ENCODE peak calls at places on chromosomes 3 and 15, in nine cellular contexts. One of them, this sample, is unnamed.
A peak's percentile ranks its signal among the peaks of the same experiment; 100 is the strongest.

GRCh38 chr15:43410572-43411214 is 39.8 kb downstream of the TUBGCP4 start:
- DNase-seq in PC-9: no peak
- DNase-seq in midbrain: no peak
- DNase-seq in HFFc6: peak; percentile 48
- DNase-seq in dermis microvascular lymphatic vessel endothelial cell: no peak
- DNase-seq in hippocampal formation: no peak
- DNase-seq in cardiac muscle cell: no peak
- DNase-seq in A673: no peak
- DNase-seq in stimulated activated CD8-positive, alpha-beta memory T cell treated with anti-CD3 and anti-CD28 coated beads, Interleukin-7, amount 100 ng/mL, for 24 hours: no peak
- DNase-seq in this sample: no peak

GRCh38 chr15:83504365-83504764 is 57.2 kb downstream of the SH3GL3 start:
- DNase-seq in A673: peak; percentile 23
- DNase-seq in midbrain: no peak
- DNase-seq in PC-9: no peak
- DNase-seq in stimulated activated CD8-positive, alpha-beta memory T cell treated with anti-CD3 and anti-CD28 coated beads, Interleukin-7, amount 100 ng/mL, for 24 hours: no peak
- DNase-seq in HFFc6: no peak
- DNase-seq in dermis microvascular lymphatic vessel endothelial cell: no peak
- DNase-seq in cardiac muscle cell: peak; percentile 37
- DNase-seq in hippocampal formation: no peak
- DNase-seq in this sample: no peak

GRCh38 chr3:36700537-36701248 is 63.7 kb downstream of the DCLK3 start:
- DNase-seq in HFFc6: peak; percentile 68
- DNase-seq in dermis microvascular lymphatic vessel endothelial cell: peak; percentile 27
- DNase-seq in midbrain: peak; percentile 72
- DNase-seq in stimulated activated CD8-positive, alpha-beta memory T cell treated with anti-CD3 and anti-CD28 coated beads, Interleukin-7, amount 100 ng/mL, for 24 hours: no peak
- DNase-seq in hippocampal formation: peak; percentile 58
- DNase-seq in A673: peak; percentile 87
- DNase-seq in PC-9: peak; percentile 55
- DNase-seq in cardiac muscle cell: peak; percentile 79
- DNase-seq in this sample: peak; percentile 69

GRCh38 chr15:78508272-78508671 is 895 bp downstream of the HYKK start:
- DNase-seq in stimulated activated CD8-positive, alpha-beta memory T cell treated with anti-CD3 and anti-CD28 coated beads, Interleukin-7, amount 100 ng/mL, for 24 hours: no peak
- DNase-seq in hippocampal formation: no peak
- DNase-seq in dermis microvascular lymphatic vessel endothelial cell: no peak
- DNase-seq in PC-9: no peak
- DNase-seq in midbrain: no peak
- DNase-seq in A673: no peak
- DNase-seq in cardiac muscle cell: no peak
- DNase-seq in HFFc6: no peak
- DNase-seq in this sample: no peak

GRCh38 chr3:67641451-67641850 is 13.0 kb downstream of the SUCLG2 start:
- DNase-seq in A673: no peak
- DNase-seq in PC-9: no peak
- DNase-seq in HFFc6: no peak
- DNase-seq in midbrain: no peak
- DNase-seq in cardiac muscle cell: no peak
- DNase-seq in stimulated activated CD8-positive, alpha-beta memory T cell treated with anti-CD3 and anti-CD28 coated beads, Interleukin-7, amount 100 ng/mL, for 24 hours: no peak
- DNase-seq in dermis microvascular lymphatic vessel endothelial cell: no peak
- DNase-seq in hippocampal formation: no peak
- DNase-seq in this sample: peak; percentile 3

GRCh38 chr3:38141952-38142273 is 3.5 kb downstream of the MYD88 start:
- DNase-seq in stimulated activated CD8-positive, alpha-beta memory T cell treated with anti-CD3 and anti-CD28 coated beads, Interleukin-7, amount 100 ng/mL, for 24 hours: no peak
- DNase-seq in A673: no peak
- DNase-seq in dermis microvascular lymphatic vessel endothelial cell: no peak
- DNase-seq in cardiac muscle cell: no peak
- DNase-seq in PC-9: peak; percentile 74
- DNase-seq in hippocampal formation: no peak
- DNase-seq in midbrain: no peak
- DNase-seq in HFFc6: no peak
- DNase-seq in this sample: no peak

GRCh38 chr3:115632026-115632425 is 8.7 kb downstream of the GAP43 start:
- DNase-seq in cardiac muscle cell: no peak
- DNase-seq in PC-9: no peak
- DNase-seq in hippocampal formation: no peak
- DNase-seq in stimulated activated CD8-positive, alpha-beta memory T cell treated with anti-CD3 and anti-CD28 coated beads, Interleukin-7, amount 100 ng/mL, for 24 hours: no peak
- DNase-seq in midbrain: no peak
- DNase-seq in HFFc6: no peak
- DNase-seq in A673: no peak
- DNase-seq in dermis microvascular lymphatic vessel endothelial cell: no peak
- DNase-seq in this sample: no peak

GRCh38 chr3:142647856-142648255 is 51.7 kb downstream of the PLS1 start:
- DNase-seq in HFFc6: no peak
- DNase-seq in dermis microvascular lymphatic vessel endothelial cell: no peak
- DNase-seq in hippocampal formation: no peak
- DNase-seq in cardiac muscle cell: no peak
- DNase-seq in A673: no peak
- DNase-seq in PC-9: no peak
- DNase-seq in midbrain: no peak
- DNase-seq in stimulated activated CD8-positive, alpha-beta memory T cell treated with anti-CD3 and anti-CD28 coated beads, Interleukin-7, amount 100 ng/mL, for 24 hours: no peak
- DNase-seq in this sample: no peak

GRCh38 chr3:139561959-139562676 is 22.6 kb upstream of the RBP1 start:
- DNase-seq in A673: no peak
- DNase-seq in stimulated activated CD8-positive, alpha-beta memory T cell treated with anti-CD3 and anti-CD28 coated beads, Interleukin-7, amount 100 ng/mL, for 24 hours: no peak
- DNase-seq in dermis microvascular lymphatic vessel endothelial cell: peak; percentile 47
- DNase-seq in hippocampal formation: peak; percentile 7
- DNase-seq in cardiac muscle cell: peak; percentile 50
- DNase-seq in PC-9: peak; percentile 47
- DNase-seq in midbrain: peak; percentile 38
- DNase-seq in HFFc6: no peak
- DNase-seq in this sample: peak; percentile 51

GRCh38 chr3:169914321-169914720 is 2.9 kb downstream of the SAMD7 start:
- DNase-seq in dermis microvascular lymphatic vessel endothelial cell: no peak
- DNase-seq in A673: peak; percentile 12
- DNase-seq in PC-9: peak; percentile 29
- DNase-seq in midbrain: no peak
- DNase-seq in stimulated activated CD8-positive, alpha-beta memory T cell treated with anti-CD3 and anti-CD28 coated beads, Interleukin-7, amount 100 ng/mL, for 24 hours: no peak
- DNase-seq in HFFc6: peak; percentile 2
- DNase-seq in hippocampal formation: no peak
- DNase-seq in cardiac muscle cell: no peak
- DNase-seq in this sample: no peak

GRCh38 chr15:50107591-50108408 is 11.2 kb downstream of the ATP8B4 start:
- DNase-seq in PC-9: no peak
- DNase-seq in dermis microvascular lymphatic vessel endothelial cell: no peak
- DNase-seq in stimulated activated CD8-positive, alpha-beta memory T cell treated with anti-CD3 and anti-CD28 coated beads, Interleukin-7, amount 100 ng/mL, for 24 hours: no peak
- DNase-seq in cardiac muscle cell: no peak
- DNase-seq in midbrain: peak; percentile 22
- DNase-seq in A673: no peak
- DNase-seq in hippocampal formation: peak; percentile 31
- DNase-seq in HFFc6: no peak
- DNase-seq in this sample: peak; percentile 91

GRCh38 chr3:128804817-128805166 is 74.6 kb upstream of the ACAD9 start:
- DNase-seq in hippocampal formation: no peak
- DNase-seq in A673: no peak
- DNase-seq in HFFc6: no peak
- DNase-seq in dermis microvascular lymphatic vessel endothelial cell: no peak
- DNase-seq in PC-9: no peak
- DNase-seq in stimulated activated CD8-positive, alpha-beta memory T cell treated with anti-CD3 and anti-CD28 coated beads, Interleukin-7, amount 100 ng/mL, for 24 hours: no peak
- DNase-seq in midbrain: no peak
- DNase-seq in cardiac muscle cell: no peak
- DNase-seq in this sample: no peak

GRCh38 chr3:57797701-57798487 is 41.8 kb downstream of the SLMAP start:
- DNase-seq in dermis microvascular lymphatic vessel endothelial cell: no peak
- DNase-seq in cardiac muscle cell: no peak
- DNase-seq in PC-9: no peak
- DNase-seq in stimulated activated CD8-positive, alpha-beta memory T cell treated with anti-CD3 and anti-CD28 coated beads, Interleukin-7, amount 100 ng/mL, for 24 hours: no peak
- DNase-seq in hippocampal formation: no peak
- DNase-seq in A673: no peak
- DNase-seq in midbrain: no peak
- DNase-seq in HFFc6: no peak
- DNase-seq in this sample: no peak

GRCh38 chr15:45171912-45172311 is 15.9 kb downstream of the SHF start:
- DNase-seq in A673: no peak
- DNase-seq in cardiac muscle cell: no peak
- DNase-seq in stimulated activated CD8-positive, alpha-beta memory T cell treated with anti-CD3 and anti-CD28 coated beads, Interleukin-7, amount 100 ng/mL, for 24 hours: no peak
- DNase-seq in dermis microvascular lymphatic vessel endothelial cell: no peak
- DNase-seq in PC-9: no peak
- DNase-seq in midbrain: no peak
- DNase-seq in hippocampal formation: no peak
- DNase-seq in HFFc6: no peak
- DNase-seq in this sample: no peak

GRCh38 chr3:108088697-108089096 is 2.1 kb downstream of the CD47 start:
- DNase-seq in dermis microvascular lymphatic vessel endothelial cell: peak; percentile 24
- DNase-seq in hippocampal formation: no peak
- DNase-seq in HFFc6: no peak
- DNase-seq in PC-9: no peak
- DNase-seq in midbrain: no peak
- DNase-seq in A673: peak; percentile 33
- DNase-seq in cardiac muscle cell: no peak
- DNase-seq in stimulated activated CD8-positive, alpha-beta memory T cell treated with anti-CD3 and anti-CD28 coated beads, Interleukin-7, amount 100 ng/mL, for 24 hours: no peak
- DNase-seq in this sample: peak; percentile 82

GRCh38 chr15:35194296-35194695 is 109.2 kb upstream of the NANOGP8 start:
- DNase-seq in HFFc6: no peak
- DNase-seq in hippocampal formation: no peak
- DNase-seq in A673: no peak
- DNase-seq in dermis microvascular lymphatic vessel endothelial cell: no peak
- DNase-seq in cardiac muscle cell: no peak
- DNase-seq in stimulated activated CD8-positive, alpha-beta memory T cell treated with anti-CD3 and anti-CD28 coated beads, Interleukin-7, amount 100 ng/mL, for 24 hours: no peak
- DNase-seq in PC-9: no peak
- DNase-seq in midbrain: no peak
- DNase-seq in this sample: no peak

GRCh38 chr3:12968541-12968940 is 104.7 kb downstream of the IQSEC1 start:
- DNase-seq in stimulated activated CD8-positive, alpha-beta memory T cell treated with anti-CD3 and anti-CD28 coated beads, Interleukin-7, amount 100 ng/mL, for 24 hours: no peak
- DNase-seq in hippocampal formation: no peak
- DNase-seq in dermis microvascular lymphatic vessel endothelial cell: no peak
- DNase-seq in A673: no peak
- DNase-seq in midbrain: no peak
- DNase-seq in HFFc6: no peak
- DNase-seq in PC-9: no peak
- DNase-seq in cardiac muscle cell: no peak
- DNase-seq in this sample: no peak

GRCh38 chr3:27220166-27220565 is 149.0 kb downstream of the NEK10 start:
- DNase-seq in hippocampal formation: no peak
- DNase-seq in midbrain: no peak
- DNase-seq in dermis microvascular lymphatic vessel endothelial cell: no peak
- DNase-seq in A673: no peak
- DNase-seq in HFFc6: no peak
- DNase-seq in stimulated activated CD8-positive, alpha-beta memory T cell treated with anti-CD3 and anti-CD28 coated beads, Interleukin-7, amount 100 ng/mL, for 24 hours: no peak
- DNase-seq in cardiac muscle cell: no peak
- DNase-seq in PC-9: no peak
- DNase-seq in this sample: no peak

GRCh38 chr3:119891944-119892721 is 110.2 kb downstream of the NR1I2 start:
- DNase-seq in dermis microvascular lymphatic vessel endothelial cell: peak; percentile 63
- DNase-seq in stimulated activated CD8-positive, alpha-beta memory T cell treated with anti-CD3 and anti-CD28 coated beads, Interleukin-7, amount 100 ng/mL, for 24 hours: no peak
- DNase-seq in PC-9: peak; percentile 10
- DNase-seq in HFFc6: peak; percentile 55
- DNase-seq in A673: peak; percentile 83
- DNase-seq in midbrain: peak; percentile 83
- DNase-seq in cardiac muscle cell: peak; percentile 79
- DNase-seq in hippocampal formation: peak; percentile 70
- DNase-seq in this sample: peak; percentile 77

GRCh38 chr15:70713547-70714414 is 49.6 kb downstream of the UACA start:
- DNase-seq in A673: no peak
- DNase-seq in midbrain: no peak
- DNase-seq in HFFc6: peak; percentile 29
- DNase-seq in cardiac muscle cell: no peak
- DNase-seq in dermis microvascular lymphatic vessel endothelial cell: no peak
- DNase-seq in stimulated activated CD8-positive, alpha-beta memory T cell treated with anti-CD3 and anti-CD28 coated beads, Interleukin-7, amount 100 ng/mL, for 24 hours: no peak
- DNase-seq in PC-9: no peak
- DNase-seq in hippocampal formation: no peak
- DNase-seq in this sample: no peak

This sample was measured in GM12865.